ENCODE peak calls at places on chromosomes 13 and 19, in eight cellular contexts. One of them, this sample, is unnamed.

GRCh38 chr19:8343483-8343844 is 402 bp upstream of the KANK3 start:
- DNase-seq in CD8-positive, alpha-beta T cell: no peak
- DNase-seq in WTC11: no peak
- DNase-seq in stimulated activated CD4-positive, alpha-beta T cell treated with anti-CD3 and anti-CD28 coated beads, Interleukin-12 subunit alpha, Interleukin-12 subunit beta, amount 100 ng/mL, for 48 hours: no peak
- DNase-seq in T1000: no peak
- DNase-seq in GM04503: no peak
- DNase-seq in progenitor cell of endocrine pancreas: no peak
- DNase-seq in stimulated activated CD8-positive, alpha-beta memory T cell treated with anti-CD3 and anti-CD28 coated beads, Interleukin-7, amount 100 ng/mL, for 4 hours: no peak
- DNase-seq in this sample: no peak

GRCh38 chr19:56949651-56950050 is 109.1 kb upstream of the PEG3 start:
- DNase-seq in CD8-positive, alpha-beta T cell: no peak
- DNase-seq in WTC11: no peak
- DNase-seq in stimulated activated CD4-positive, alpha-beta T cell treated with anti-CD3 and anti-CD28 coated beads, Interleukin-12 subunit alpha, Interleukin-12 subunit beta, amount 100 ng/mL, for 48 hours: no peak
- DNase-seq in T1000: no peak
- DNase-seq in GM04503: no peak
- DNase-seq in progenitor cell of endocrine pancreas: no peak
- DNase-seq in stimulated activated CD8-positive, alpha-beta memory T cell treated with anti-CD3 and anti-CD28 coated beads, Interleukin-7, amount 100 ng/mL, for 4 hours: no peak
- DNase-seq in this sample: no peak

GRCh38 chr13:42484396-42484795 is 89.6 kb upstream of the TNFSF11 start:
- DNase-seq in CD8-positive, alpha-beta T cell: no peak
- DNase-seq in WTC11: no peak
- DNase-seq in stimulated activated CD4-positive, alpha-beta T cell treated with anti-CD3 and anti-CD28 coated beads, Interleukin-12 subunit alpha, Interleukin-12 subunit beta, amount 100 ng/mL, for 48 hours: no peak
- DNase-seq in T1000: no peak
- DNase-seq in GM04503: no peak
- DNase-seq in progenitor cell of endocrine pancreas: no peak
- DNase-seq in stimulated activated CD8-positive, alpha-beta memory T cell treated with anti-CD3 and anti-CD28 coated beads, Interleukin-7, amount 100 ng/mL, for 4 hours: no peak
- DNase-seq in this sample: no peak

GRCh38 chr13:100630564-100630963 is 42.0 kb upstream of the GGACT start:
- DNase-seq in CD8-positive, alpha-beta T cell: no peak
- DNase-seq in WTC11: no peak
- DNase-seq in stimulated activated CD4-positive, alpha-beta T cell treated with anti-CD3 and anti-CD28 coated beads, Interleukin-12 subunit alpha, Interleukin-12 subunit beta, amount 100 ng/mL, for 48 hours: no peak
- DNase-seq in T1000: no peak
- DNase-seq in GM04503: no peak
- DNase-seq in progenitor cell of endocrine pancreas: no peak
- DNase-seq in stimulated activated CD8-positive, alpha-beta memory T cell treated with anti-CD3 and anti-CD28 coated beads, Interleukin-7, amount 100 ng/mL, for 4 hours: no peak
- DNase-seq in this sample: no peak

GRCh38 chr13:53237696-53238095 is 209.1 kb downstream of the OLFM4 start:
- DNase-seq in CD8-positive, alpha-beta T cell: no peak
- DNase-seq in WTC11: no peak
- DNase-seq in stimulated activated CD4-positive, alpha-beta T cell treated with anti-CD3 and anti-CD28 coated beads, Interleukin-12 subunit alpha, Interleukin-12 subunit beta, amount 100 ng/mL, for 48 hours: no peak
- DNase-seq in T1000: no peak
- DNase-seq in GM04503: no peak
- DNase-seq in progenitor cell of endocrine pancreas: no peak
- DNase-seq in stimulated activated CD8-positive, alpha-beta memory T cell treated with anti-CD3 and anti-CD28 coated beads, Interleukin-7, amount 100 ng/mL, for 4 hours: no peak
- DNase-seq in this sample: no peak

GRCh38 chr13:97834255-97834654 is 119.2 kb upstream of the IPO5 start:
- DNase-seq in CD8-positive, alpha-beta T cell: no peak
- DNase-seq in WTC11: no peak
- DNase-seq in stimulated activated CD4-positive, alpha-beta T cell treated with anti-CD3 and anti-CD28 coated beads, Interleukin-12 subunit alpha, Interleukin-12 subunit beta, amount 100 ng/mL, for 48 hours: no peak
- DNase-seq in T1000: no peak
- DNase-seq in GM04503: no peak
- DNase-seq in progenitor cell of endocrine pancreas: no peak
- DNase-seq in stimulated activated CD8-positive, alpha-beta memory T cell treated with anti-CD3 and anti-CD28 coated beads, Interleukin-7, amount 100 ng/mL, for 4 hours: no peak
- DNase-seq in this sample: no peak

GRCh38 chr19:5131031-5131865 is 162.3 kb downstream of the KDM4B start:
- DNase-seq in CD8-positive, alpha-beta T cell: no peak
- DNase-seq in WTC11: peak; percentile 38
- DNase-seq in stimulated activated CD4-positive, alpha-beta T cell treated with anti-CD3 and anti-CD28 coated beads, Interleukin-12 subunit alpha, Interleukin-12 subunit beta, amount 100 ng/mL, for 48 hours: no peak
- DNase-seq in T1000: no peak
- DNase-seq in GM04503: no peak
- DNase-seq in progenitor cell of endocrine pancreas: no peak
- DNase-seq in stimulated activated CD8-positive, alpha-beta memory T cell treated with anti-CD3 and anti-CD28 coated beads, Interleukin-7, amount 100 ng/mL, for 4 hours: peak; percentile 39
- DNase-seq in this sample: no peak

GRCh38 chr19:50478901-50479715 is 2.5 kb upstream of the GARIN5A start:
- DNase-seq in CD8-positive, alpha-beta T cell: no peak
- DNase-seq in WTC11: peak; percentile 77
- DNase-seq in stimulated activated CD4-positive, alpha-beta T cell treated with anti-CD3 and anti-CD28 coated beads, Interleukin-12 subunit alpha, Interleukin-12 subunit beta, amount 100 ng/mL, for 48 hours: no peak
- DNase-seq in T1000: no peak
- DNase-seq in GM04503: no peak
- DNase-seq in progenitor cell of endocrine pancreas: no peak
- DNase-seq in stimulated activated CD8-positive, alpha-beta memory T cell treated with anti-CD3 and anti-CD28 coated beads, Interleukin-7, amount 100 ng/mL, for 4 hours: no peak
- DNase-seq in this sample: no peak

GRCh38 chr13:33999830-34000605 is 182.1 kb downstream of the RFC3 start:
- DNase-seq in CD8-positive, alpha-beta T cell: no peak
- DNase-seq in WTC11: no peak
- DNase-seq in stimulated activated CD4-positive, alpha-beta T cell treated with anti-CD3 and anti-CD28 coated beads, Interleukin-12 subunit alpha, Interleukin-12 subunit beta, amount 100 ng/mL, for 48 hours: no peak
- DNase-seq in T1000: no peak
- DNase-seq in GM04503: no peak
- DNase-seq in progenitor cell of endocrine pancreas: no peak
- DNase-seq in stimulated activated CD8-positive, alpha-beta memory T cell treated with anti-CD3 and anti-CD28 coated beads, Interleukin-7, amount 100 ng/mL, for 4 hours: no peak
- DNase-seq in this sample: no peak

GRCh38 chr19:14561832-14562351 is 10.0 kb downstream of the NDUFB7 start:
- DNase-seq in CD8-positive, alpha-beta T cell: no peak
- DNase-seq in WTC11: no peak
- DNase-seq in stimulated activated CD4-positive, alpha-beta T cell treated with anti-CD3 and anti-CD28 coated beads, Interleukin-12 subunit alpha, Interleukin-12 subunit beta, amount 100 ng/mL, for 48 hours: no peak
- DNase-seq in T1000: no peak
- DNase-seq in GM04503: no peak
- DNase-seq in progenitor cell of endocrine pancreas: no peak
- DNase-seq in stimulated activated CD8-positive, alpha-beta memory T cell treated with anti-CD3 and anti-CD28 coated beads, Interleukin-7, amount 100 ng/mL, for 4 hours: no peak
- DNase-seq in this sample: no peak

GRCh38 chr19:47013041-47013517 is 6.6 kb upstream of the NPAS1 start:
- DNase-seq in CD8-positive, alpha-beta T cell: peak; percentile 41
- DNase-seq in WTC11: peak; percentile 91
- DNase-seq in stimulated activated CD4-positive, alpha-beta T cell treated with anti-CD3 and anti-CD28 coated beads, Interleukin-12 subunit alpha, Interleukin-12 subunit beta, amount 100 ng/mL, for 48 hours: peak; percentile 56
- DNase-seq in T1000: peak; percentile 62
- DNase-seq in GM04503: peak; percentile 23
- DNase-seq in progenitor cell of endocrine pancreas: peak; percentile 79
- DNase-seq in stimulated activated CD8-positive, alpha-beta memory T cell treated with anti-CD3 and anti-CD28 coated beads, Interleukin-7, amount 100 ng/mL, for 4 hours: peak; percentile 41
- DNase-seq in this sample: peak; percentile 53

GRCh38 chr13:51714663-51715168 is 89.2 kb downstream of the DHRS12 start:
- DNase-seq in CD8-positive, alpha-beta T cell: no peak
- DNase-seq in WTC11: no peak
- DNase-seq in stimulated activated CD4-positive, alpha-beta T cell treated with anti-CD3 and anti-CD28 coated beads, Interleukin-12 subunit alpha, Interleukin-12 subunit beta, amount 100 ng/mL, for 48 hours: no peak
- DNase-seq in T1000: no peak
- DNase-seq in GM04503: peak; percentile 29
- DNase-seq in progenitor cell of endocrine pancreas: no peak
- DNase-seq in stimulated activated CD8-positive, alpha-beta memory T cell treated with anti-CD3 and anti-CD28 coated beads, Interleukin-7, amount 100 ng/mL, for 4 hours: no peak
- DNase-seq in this sample: no peak

GRCh38 chr19:29662278-29662603 is 3.0 kb upstream of the PLEKHF1 start:
- DNase-seq in CD8-positive, alpha-beta T cell: no peak
- DNase-seq in WTC11: no peak
- DNase-seq in stimulated activated CD4-positive, alpha-beta T cell treated with anti-CD3 and anti-CD28 coated beads, Interleukin-12 subunit alpha, Interleukin-12 subunit beta, amount 100 ng/mL, for 48 hours: no peak
- DNase-seq in T1000: no peak
- DNase-seq in GM04503: no peak
- DNase-seq in progenitor cell of endocrine pancreas: no peak
- DNase-seq in stimulated activated CD8-positive, alpha-beta memory T cell treated with anti-CD3 and anti-CD28 coated beads, Interleukin-7, amount 100 ng/mL, for 4 hours: no peak
- DNase-seq in this sample: no peak

GRCh38 chr13:107210216-107211010 is 642.5 kb upstream of the ARGLU1 start:
- DNase-seq in CD8-positive, alpha-beta T cell: no peak
- DNase-seq in WTC11: no peak
- DNase-seq in stimulated activated CD4-positive, alpha-beta T cell treated with anti-CD3 and anti-CD28 coated beads, Interleukin-12 subunit alpha, Interleukin-12 subunit beta, amount 100 ng/mL, for 48 hours: no peak
- DNase-seq in T1000: no peak
- DNase-seq in GM04503: peak; percentile 27
- DNase-seq in progenitor cell of endocrine pancreas: no peak
- DNase-seq in stimulated activated CD8-positive, alpha-beta memory T cell treated with anti-CD3 and anti-CD28 coated beads, Interleukin-7, amount 100 ng/mL, for 4 hours: no peak
- DNase-seq in this sample: no peak

GRCh38 chr13:98977568-98978270 is at the start of gene DOCK9:
- DNase-seq in CD8-positive, alpha-beta T cell: no peak
- DNase-seq in WTC11: peak; percentile 31
- DNase-seq in stimulated activated CD4-positive, alpha-beta T cell treated with anti-CD3 and anti-CD28 coated beads, Interleukin-12 subunit alpha, Interleukin-12 subunit beta, amount 100 ng/mL, for 48 hours: no peak
- DNase-seq in T1000: no peak
- DNase-seq in GM04503: no peak
- DNase-seq in progenitor cell of endocrine pancreas: peak; percentile 30
- DNase-seq in stimulated activated CD8-positive, alpha-beta memory T cell treated with anti-CD3 and anti-CD28 coated beads, Interleukin-7, amount 100 ng/mL, for 4 hours: no peak
- DNase-seq in this sample: no peak

GRCh38 chr19:41327499-41328156 is 17.7 kb downstream of the CCDC97 start:
- DNase-seq in CD8-positive, alpha-beta T cell: peak; percentile 72
- DNase-seq in WTC11: peak; percentile 40
- DNase-seq in stimulated activated CD4-positive, alpha-beta T cell treated with anti-CD3 and anti-CD28 coated beads, Interleukin-12 subunit alpha, Interleukin-12 subunit beta, amount 100 ng/mL, for 48 hours: peak; percentile 66
- DNase-seq in T1000: peak; percentile 20
- DNase-seq in GM04503: no peak
- DNase-seq in progenitor cell of endocrine pancreas: no peak
- DNase-seq in stimulated activated CD8-positive, alpha-beta memory T cell treated with anti-CD3 and anti-CD28 coated beads, Interleukin-7, amount 100 ng/mL, for 4 hours: peak; percentile 90
- DNase-seq in this sample: peak; percentile 91

GRCh38 chr13:44051405-44051804 is 171.7 kb downstream of the LACC1 start:
- DNase-seq in CD8-positive, alpha-beta T cell: no peak
- DNase-seq in WTC11: no peak
- DNase-seq in stimulated activated CD4-positive, alpha-beta T cell treated with anti-CD3 and anti-CD28 coated beads, Interleukin-12 subunit alpha, Interleukin-12 subunit beta, amount 100 ng/mL, for 48 hours: no peak
- DNase-seq in T1000: no peak
- DNase-seq in GM04503: no peak
- DNase-seq in progenitor cell of endocrine pancreas: no peak
- DNase-seq in stimulated activated CD8-positive, alpha-beta memory T cell treated with anti-CD3 and anti-CD28 coated beads, Interleukin-7, amount 100 ng/mL, for 4 hours: no peak
- DNase-seq in this sample: no peak

GRCh38 chr13:114151565-114152284 is 19.3 kb upstream of the RASA3 start:
- DNase-seq in CD8-positive, alpha-beta T cell: no peak
- DNase-seq in WTC11: no peak
- DNase-seq in stimulated activated CD4-positive, alpha-beta T cell treated with anti-CD3 and anti-CD28 coated beads, Interleukin-12 subunit alpha, Interleukin-12 subunit beta, amount 100 ng/mL, for 48 hours: peak; percentile 45
- DNase-seq in T1000: no peak
- DNase-seq in GM04503: no peak
- DNase-seq in progenitor cell of endocrine pancreas: no peak
- DNase-seq in stimulated activated CD8-positive, alpha-beta memory T cell treated with anti-CD3 and anti-CD28 coated beads, Interleukin-7, amount 100 ng/mL, for 4 hours: peak; percentile 52
- DNase-seq in this sample: no peak

GRCh38 chr13:32527151-32527550 is 11.4 kb downstream of the N4BP2L2 start:
- DNase-seq in CD8-positive, alpha-beta T cell: no peak
- DNase-seq in WTC11: no peak
- DNase-seq in stimulated activated CD4-positive, alpha-beta T cell treated with anti-CD3 and anti-CD28 coated beads, Interleukin-12 subunit alpha, Interleukin-12 subunit beta, amount 100 ng/mL, for 48 hours: no peak
- DNase-seq in T1000: no peak
- DNase-seq in GM04503: no peak
- DNase-seq in progenitor cell of endocrine pancreas: no peak
- DNase-seq in stimulated activated CD8-positive, alpha-beta memory T cell treated with anti-CD3 and anti-CD28 coated beads, Interleukin-7, amount 100 ng/mL, for 4 hours: no peak
- DNase-seq in this sample: no peak

GRCh38 chr19:14512420-14512961 is 5.7 kb downstream of the DNAJB1 start:
- DNase-seq in CD8-positive, alpha-beta T cell: no peak
- DNase-seq in WTC11: no peak
- DNase-seq in stimulated activated CD4-positive, alpha-beta T cell treated with anti-CD3 and anti-CD28 coated beads, Interleukin-12 subunit alpha, Interleukin-12 subunit beta, amount 100 ng/mL, for 48 hours: no peak
- DNase-seq in T1000: no peak
- DNase-seq in GM04503: no peak
- DNase-seq in progenitor cell of endocrine pancreas: no peak
- DNase-seq in stimulated activated CD8-positive, alpha-beta memory T cell treated with anti-CD3 and anti-CD28 coated beads, Interleukin-7, amount 100 ng/mL, for 4 hours: no peak
- DNase-seq in this sample: no peak

GRCh38 chr13:67048793-67049150 is 181.4 kb downstream of the PCDH9 start:
- DNase-seq in CD8-positive, alpha-beta T cell: no peak
- DNase-seq in WTC11: no peak
- DNase-seq in stimulated activated CD4-positive, alpha-beta T cell treated with anti-CD3 and anti-CD28 coated beads, Interleukin-12 subunit alpha, Interleukin-12 subunit beta, amount 100 ng/mL, for 48 hours: no peak
- DNase-seq in T1000: no peak
- DNase-seq in GM04503: no peak
- DNase-seq in progenitor cell of endocrine pancreas: no peak
- DNase-seq in stimulated activated CD8-positive, alpha-beta memory T cell treated with anti-CD3 and anti-CD28 coated beads, Interleukin-7, amount 100 ng/mL, for 4 hours: no peak
- DNase-seq in this sample: no peak

GRCh38 chr13:30145709-30146367 is 161.5 kb downstream of the KATNAL1 start:
- DNase-seq in CD8-positive, alpha-beta T cell: no peak
- DNase-seq in WTC11: no peak
- DNase-seq in stimulated activated CD4-positive, alpha-beta T cell treated with anti-CD3 and anti-CD28 coated beads, Interleukin-12 subunit alpha, Interleukin-12 subunit beta, amount 100 ng/mL, for 48 hours: peak; percentile 34
- DNase-seq in T1000: no peak
- DNase-seq in GM04503: no peak
- DNase-seq in progenitor cell of endocrine pancreas: no peak
- DNase-seq in stimulated activated CD8-positive, alpha-beta memory T cell treated with anti-CD3 and anti-CD28 coated beads, Interleukin-7, amount 100 ng/mL, for 4 hours: no peak
- DNase-seq in this sample: no peak

GRCh38 chr13:32314271-32314967 is 744 bp downstream of the ZAR1L start:
- DNase-seq in CD8-positive, alpha-beta T cell: no peak
- DNase-seq in WTC11: no peak
- DNase-seq in stimulated activated CD4-positive, alpha-beta T cell treated with anti-CD3 and anti-CD28 coated beads, Interleukin-12 subunit alpha, Interleukin-12 subunit beta, amount 100 ng/mL, for 48 hours: no peak
- DNase-seq in T1000: no peak
- DNase-seq in GM04503: no peak
- DNase-seq in progenitor cell of endocrine pancreas: no peak
- DNase-seq in stimulated activated CD8-positive, alpha-beta memory T cell treated with anti-CD3 and anti-CD28 coated beads, Interleukin-7, amount 100 ng/mL, for 4 hours: no peak
- DNase-seq in this sample: no peak

This sample was measured in effector CD4-positive, alpha-beta T cell.